ENCODE peak calls at places on chromosome 5, in seven cellular contexts. C is lower leg skin, X is gastrocnemius medialis, L is body of pancreas, G is IMR-90, J is NB4, E is A549. F is an unnamed sample.
A peak's percentile ranks its signal among the peaks of the same experiment; 100 is the strongest.

GRCh38 chr5:166961938-166962337 is 1329.5 kb upstream of the WWC1 start:
- DNase-seq in C (no peak), G (no peak), J (no peak), E (no peak), X (no peak), L (no peak), F (no peak)

GRCh38 chr5:142246263-142246662 is 78.6 kb downstream of the SPRY4 start:
- DNase-seq in E (no peak), X (no peak), C (no peak), G (peak; percentile 52), L (peak; percentile 27), J (no peak), F (no peak)

GRCh38 chr5:14016549-14016948 is 72.1 kb upstream of the DNAH5 start:
- DNase-seq in G (no peak), E (no peak), L (no peak), X (no peak), C (peak; percentile 36), J (no peak), F (no peak)

GRCh38 chr5:75037106-75037505 is 15.3 kb downstream of the GCNT4 start:
- DNase-seq in L (peak; percentile 67), J (peak; percentile 11), C (no peak), X (no peak), E (peak; percentile 48), G (peak; percentile 93), F (no peak)

GRCh38 chr5:147688965-147689364 is 93.6 kb downstream of the JAKMIP2 start:
- DNase-seq in L (peak; percentile 42), J (no peak), C (no peak), E (no peak), X (no peak), G (no peak), F (no peak)

GRCh38 chr5:143215685-143216084 is 187.8 kb downstream of the NR3C1 start:
- DNase-seq in G (no peak), C (no peak), J (peak; percentile 76), E (no peak), L (no peak), X (no peak), F (no peak)

GRCh38 chr5:131795879-131796792 is 681 bp downstream of the FNIP1 start:
- DNase-seq in X (peak; percentile 89), E (peak; percentile 39), G (peak; percentile 51), J (peak; percentile 59), L (peak; percentile 79), C (peak; percentile 95), F (peak; percentile 35)

GRCh38 chr5:11528720-11529119 is 375.5 kb downstream of the CTNND2 start:
- DNase-seq in G (no peak), C (no peak), L (no peak), X (no peak), J (no peak), E (no peak), F (no peak)

GRCh38 chr5:80059354-80059980 is 24.3 kb downstream of the THBS4 start:
- DNase-seq in E (no peak), L (no peak), C (no peak), J (peak; percentile 79), G (no peak), X (no peak), F (no peak)

GRCh38 chr5:61790007-61790406 is 457.9 kb downstream of the ZSWIM6 start:
- DNase-seq in X (no peak), G (no peak), C (no peak), J (no peak), E (no peak), L (no peak), F (no peak)

GRCh38 chr5:105754056-105754455 is 1916.7 kb downstream of the EFNA5 start:
- DNase-seq in E (no peak), G (peak; percentile 12), X (no peak), L (no peak), C (no peak), J (no peak), F (no peak)

GRCh38 chr5:124065508-124065907 is 553.5 kb downstream of the CSNK1G3 start:
- DNase-seq in X (no peak), C (no peak), J (peak; percentile 4), L (no peak), G (no peak), E (no peak), F (no peak)
- H3K4me3 ChIP-seq in X (no peak overlapping the region), C (no peak overlapping the region), J (no peak overlapping the region), L (no peak overlapping the region), G (no peak overlapping the region), E (no peak overlapping the region), F (no peak overlapping the region)

GRCh38 chr5:165404917-165405316 is 1899.5 kb downstream of the MAT2B start:
- DNase-seq in G (no peak), L (no peak), J (no peak), C (no peak), X (no peak), E (no peak), F (no peak)
- TF ChIP-seq POLR2A in G (no peak), L (no peak), J (no peak), C (no peak), X (no peak), E (no peak), F (no peak)

GRCh38 chr5:93610581-93611167 is 27.7 kb downstream of the NR2F1 start:
- DNase-seq in G (no peak), E (no peak), C (no peak), L (no peak), J (no peak), X (no peak), F (no peak)

GRCh38 chr5:93609756-93610155 is 26.7 kb downstream of the NR2F1 start:
- DNase-seq in G (no peak), L (no peak), J (no peak), C (no peak), E (no peak), X (no peak), F (no peak)

GRCh38 chr5:93604119-93604963 is 21.3 kb downstream of the NR2F1 start:
- DNase-seq in E (no peak), C (no peak), X (no peak), G (peak; percentile 67), L (no peak), J (no peak), F (no peak)

GRCh38 chr5:93606384-93606752 is 23.3 kb downstream of the NR2F1 start:
- DNase-seq in C (no peak), G (no peak), X (no peak), E (no peak), L (no peak), J (no peak), F (no peak)

GRCh38 chr5:93607367-93608258 is 24.6 kb downstream of the NR2F1 start:
- DNase-seq in G (peak; percentile 89), C (no peak), E (peak; percentile 57), J (peak; percentile 47), L (peak; percentile 57), X (no peak), F (no peak)
- H3K4me3 ChIP-seq in G (peak overlapping the region; percentile 41), C (no peak overlapping the region), E (peak overlapping the region; percentile 7), J (no peak overlapping the region), L (no peak overlapping the region), X (no peak overlapping the region), F (no peak overlapping the region)

GRCh38 chr5:134648425-134649162 is at the start of gene SEC24A:
- DNase-seq in J (peak; percentile 93), G (peak; percentile 87), L (peak; percentile 95), X (peak; percentile 94), E (peak; percentile 93), C (peak; percentile 97), F (peak; percentile 41)
- TF ChIP-seq POLR2A in J (peak; percentile 33), G (peak; percentile 86), L (peak; percentile 88), X (peak; percentile 86), E (peak; percentile 75), C (peak; percentile 42), F (no peak)

DNA sequence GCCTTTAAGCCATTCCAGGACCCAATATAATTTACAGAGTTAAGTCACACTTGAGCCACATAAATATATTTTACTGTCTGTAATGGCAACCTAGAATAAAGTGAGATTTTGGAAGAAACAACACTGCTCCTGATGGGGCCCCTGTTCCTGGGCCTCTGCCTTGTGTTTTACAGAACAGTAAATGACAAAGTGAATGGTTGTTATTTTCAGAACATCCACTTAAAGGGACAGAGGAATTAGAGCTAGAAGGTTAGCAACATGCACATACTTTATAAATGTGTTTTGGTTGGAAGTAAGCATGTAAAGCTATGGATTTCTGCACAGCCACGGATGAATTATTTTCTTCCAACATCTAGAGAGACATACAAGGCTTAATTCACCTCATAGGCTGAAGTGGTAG is 3.6 kb downstream of the PTGER4 start:
- DNase-seq in E (no peak), L (no peak), C (no peak), X (no peak), J (no peak), G (no peak), F (no peak)
- H3K4me3 ChIP-seq in E (no peak overlapping the region), L (peak overlapping the region; percentile 95), C (no peak overlapping the region), X (peak overlapping the region; percentile 80), J (peak overlapping the region; percentile 62), G (peak overlapping the region; percentile 12), F (peak overlapping the region; percentile 88)

F was measured in esophagus squamous epithelium.